ENCODE peak calls at places on chromosome 14, in five cellular contexts. Z is PC-3, S is MM.1S, P is PC-9, C is GM23248. M is an unnamed sample. For H3K9me2, the result is how much of the 10 kb centered on the place peaks cover.

GRCh38 chr14:101075025-101075800 is 171.7 kb upstream of the RTL1 start:
- DNase-seq in C (no peak), Z (no peak), P (no peak), S (no peak), M (no peak)

GRCh38 chr14:51331651-51332367 is 91.8 kb downstream of the TMX1 start:
- DNase-seq in C (no peak), P (no peak), S (no peak), Z (no peak), M (no peak)

GRCh38 chr14:57060276-57060956 is 208.3 kb downstream of the EXOC5 start:
- DNase-seq in C (peak), S (peak), P (peak), Z (peak), M (peak)

GRCh38 chr14:21852061-21852664 is 178.5 kb upstream of the OR4E1 start:
- DNase-seq in Z (peak), P (no peak), C (peak), S (peak), M (peak)

GRCh38 chr14:82341386-82341785 is 807.7 kb upstream of the SEL1L start:
- DNase-seq in Z (no peak), C (no peak), P (no peak), S (no peak), M (no peak)

GRCh38 chr14:70186826-70187483 is 1.8 kb downstream of the SLC8A3 start:
- DNase-seq in P (no peak), S (no peak), C (no peak), Z (no peak), M (peak)

GRCh38 chr14:69658664-69659261 is 47.4 kb downstream of the SUSD6 start:
- DNase-seq in C (no peak), Z (peak), S (no peak), P (peak), M (peak)

GRCh38 chr14:23177181-23177580 is 6.3 kb downstream of the SLC7A8 start:
- DNase-seq in P (peak), C (no peak), S (no peak), Z (peak), M (no peak)

GRCh38 chr14:66530526-66530925 is 22.6 kb downstream of the GPHN start:
- DNase-seq in S (no peak), P (no peak), C (no peak), Z (peak), M (no peak)

GRCh38 chr14:103801459-103801858 is 45.9 kb downstream of the PPP1R13B start:
- DNase-seq in P (no peak), C (peak), Z (peak), S (no peak), M (peak)

GRCh38 chr14:63893701-63894458 is 41.1 kb downstream of the SYNE2 start:
- DNase-seq in S (no peak), Z (no peak), P (no peak), C (peak), M (peak)

GRCh38 chr14:105526781-105527380 is 498 bp downstream of the TMEM121 start:
- DNase-seq in P (no peak), C (peak), S (no peak), Z (no peak), M (peak)

GRCh38 chr14:61493239-61493638 is 171.9 kb downstream of the PRKCH start:
- DNase-seq in S (no peak), C (peak), Z (peak), P (no peak), M (peak)

GRCh38 chr14:95392841-95393240 is 73.1 kb upstream of the CLMN start:
- DNase-seq in S (no peak), C (no peak), P (no peak), Z (no peak), M (no peak)

GRCh38 chr14:26935733-26936132 is 337.9 kb upstream of the NOVA1 start:
- DNase-seq in P (no peak), S (no peak), Z (no peak), C (no peak), M (no peak)

GRCh38 chr14:71165650-71166049 is 258.4 kb downstream of the PCNX1 start:
- DNase-seq in C (no peak), Z (no peak), S (no peak), P (no peak), M (no peak)

GRCh38 chr14:68659021-68659931 is 133.6 kb downstream of the ZFP36L1 start:
- DNase-seq in P (no peak), C (peak), S (no peak), Z (no peak), M (no peak)

GRCh38 chr14:25406818-25407217 is 356.9 kb upstream of the STXBP6 start:
- DNase-seq in Z (peak), C (peak), P (no peak), S (peak), M (peak)

GRCh38 chr14:21278632-21279031 is 1.3 kb upstream of the RPGRIP1 start:
- DNase-seq in P (no peak), C (peak), S (no peak), Z (no peak), M (no peak)

GRCh38 chr14:34465069-34465859 is 3.2 kb upstream of the SPTSSA start:
- DNase-seq in S (peak), P (no peak), C (peak), Z (peak), M (peak)

GRCh38 chr14:73762375-73762822 is 48.2 kb upstream of the PNMA1 start:
- DNase-seq in C (no peak), Z (no peak), S (peak), P (no peak), M (peak)

GRCh38 chr14:58697927-58698641 is 60.3 kb downstream of the DACT1 start:
- DNase-seq in Z (peak), C (no peak), S (no peak), P (no peak), M (no peak)

GRCh38 chr14:26394114-26394855 is 203.5 kb downstream of the NOVA1 start:
- DNase-seq in S (no peak), C (peak), Z (peak), P (peak), M (no peak)

GRCh38 chr14:89217876-89218275 is 199.2 kb downstream of the FOXN3 start:
- DNase-seq in P (no peak), C (no peak), S (no peak), Z (no peak), M (no peak)

GRCh38 chr14:24784981-24785380 is 151.0 kb upstream of the GZMB start:
- DNase-seq in C (no peak), Z (no peak), S (no peak), P (no peak), M (no peak)

GRCh38 chr14:69811227-69811867 is 14.3 kb upstream of the SLC10A1 start:
- DNase-seq in Z (no peak), P (no peak), S (no peak), C (no peak), M (no peak)

GRCh38 chr14:69617796-69618195 is 6.4 kb downstream of the SUSD6 start:
- DNase-seq in S (no peak), Z (no peak), C (no peak), P (no peak), M (no peak)

GRCh38 chr14:48417715-48418500 is 742.5 kb upstream of the MDGA2 start:
- DNase-seq in S (no peak), Z (no peak), C (no peak), P (no peak), M (no peak)

GRCh38 chr14:77143071-77143470 is 1.5 kb upstream of the ZDHHC22 start:
- DNase-seq in Z (no peak), S (no peak), P (no peak), C (no peak), M (no peak)

GRCh38 chr14:24978862-24979724 is 70.9 kb downstream of the STXBP6 start:
- DNase-seq in C (no peak), P (no peak), Z (no peak), S (peak), M (peak)

GRCh38 chr14:52918486-52918885 is 32.4 kb downstream of the FERMT2 start:
- DNase-seq in C (peak), P (no peak), S (peak), Z (peak), M (no peak)

GRCh38 chr14:70266157-70266556 is 77.4 kb upstream of the SLC8A3 start:
- DNase-seq in S (no peak), P (no peak), Z (no peak), C (no peak), M (no peak)

GRCh38 chr14:90693413-90693812 is 122.8 kb downstream of the TTC7B start:
- DNase-seq in C (no peak), P (no peak), Z (no peak), S (peak), M (no peak)

GRCh38 chr14:22456986-22457594 is 131.9 kb downstream of the DAD1 start:
- DNase-seq in Z (no peak), S (no peak), P (no peak), C (no peak), M (no peak)

GRCh38 chr14:100644784-100645183 is 57.6 kb upstream of the BEGAIN start:
- DNase-seq in S (no peak), P (no peak), Z (no peak), C (no peak), M (no peak)

DNA sequence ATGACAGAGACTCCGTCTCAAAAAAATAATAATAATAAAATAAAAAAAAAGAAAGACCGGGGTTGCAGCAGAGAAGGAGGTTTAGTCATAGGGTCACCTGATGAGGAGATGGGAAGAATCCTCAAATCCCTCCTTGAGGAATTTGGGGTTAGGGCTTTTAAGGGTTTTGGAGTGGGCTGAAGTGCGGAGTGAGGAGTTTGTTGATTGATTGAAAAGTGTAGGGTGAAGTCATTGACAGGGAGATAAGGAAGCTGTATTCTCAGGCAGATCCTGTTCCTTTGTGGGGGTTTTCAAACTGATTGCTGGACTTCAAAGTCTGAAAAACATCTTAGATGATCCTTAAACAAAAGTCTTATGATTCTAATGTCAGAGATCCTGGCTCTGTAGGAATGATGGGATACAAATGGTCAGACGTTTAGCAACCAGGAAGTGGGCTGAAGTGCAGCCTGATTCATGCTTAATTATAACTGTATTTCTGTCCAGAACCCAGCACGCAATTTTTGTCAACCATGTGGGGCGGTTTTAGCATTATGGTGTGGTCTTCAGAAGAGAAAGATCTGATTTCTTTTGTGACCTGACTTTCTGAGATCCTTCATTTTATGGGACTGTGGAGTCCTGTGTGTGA is 16.0 kb downstream of the FNTB start:
- DNase-seq in P (no peak), S (no peak), Z (peak), C (peak), M (no peak)
- H3K4me2 ChIP-seq in P (peak), S (no peak), Z (peak), C (peak), M (no peak)

GRCh38 chr14:98462908-98463307 is 809.1 kb downstream of the BCL11B start:
- DNase-seq in Z (no peak), C (no peak), S (no peak), P (no peak), M (no peak)

GRCh38 chr14:98458702-98459101 is 813.3 kb downstream of the BCL11B start:
- DNase-seq in C (no peak), Z (no peak), P (no peak), S (no peak), M (no peak)
- H3K9me2 ChIP-seq in C (under half), Z (under half), P (under half), S (under half), M (under half)

GRCh38 chr14:75003250-75004027 is 718 bp downstream of the EIF2B2 start:
- DNase-seq in S (no peak), C (peak), P (no peak), Z (no peak), M (peak)

GRCh38 chr14:75005357-75005756 is 2.6 kb downstream of the EIF2B2 start:
- DNase-seq in S (no peak), C (no peak), Z (peak), P (no peak), M (no peak)

GRCh38 chr14:75001261-75001660 is 1.5 kb upstream of the EIF2B2 start:
- DNase-seq in S (no peak), Z (no peak), C (no peak), P (no peak), M (no peak)

GRCh38 chr14:75001899-75002298 is 822 bp upstream of the EIF2B2 start:
- DNase-seq in C (no peak), Z (no peak), S (no peak), P (no peak), M (no peak)

GRCh38 chr14:75002392-75003249 is at the start of gene EIF2B2:
- DNase-seq in C (peak), Z (peak), S (peak), P (peak), M (peak)
- TF ChIP-seq EZH2 in C (no peak), Z (no peak), S (no peak), P (no peak), M (no peak)

GRCh38 chr14:39233680-39234326 is at the start of gene MIA2:
- DNase-seq in Z (no peak), P (no peak), S (no peak), C (no peak), M (no peak)
- H3K4me2 ChIP-seq in Z (peak), P (no peak), S (peak), C (peak), M (peak)

M was measured in hepatocyte.